ENCODE peak calls at places on chromosomes 3 and 15, in six cellular contexts. R, G, Y, X, O and A are unnamed samples.

GRCh38 chr15:55552926-55553325 is 35.2 kb downstream of the PYGO1 start:
- DNase-seq in X (peak; percentile 10), Y (no peak), R (no peak), O (no peak), G (no peak), A (peak; percentile 83)

GRCh38 chr3:184135149-184135910 is at the start of gene EIF2B5:
- DNase-seq in X (peak; percentile 92), Y (peak; percentile 92), R (no peak), O (peak; percentile 90), G (peak; percentile 90), A (peak; percentile 96)

GRCh38 chr3:183822631-183823030 is 2.7 kb downstream of the MAP6D1 start:
- DNase-seq in R (no peak), G (no peak), X (peak; percentile 38), Y (no peak), O (no peak), A (no peak)

GRCh38 chr15:48358229-48358641 is 27.0 kb downstream of the DUT start:
- DNase-seq in X (no peak), G (no peak), Y (no peak), R (no peak), O (no peak), A (no peak)

GRCh38 chr15:100690032-100690785 is 87.8 kb downstream of the ASB7 start:
- DNase-seq in X (no peak), Y (no peak), R (no peak), G (no peak), O (no peak), A (no peak)

GRCh38 chr15:67035886-67036285 is 29.5 kb upstream of the SMAD3 start:
- DNase-seq in Y (no peak), O (no peak), G (no peak), X (no peak), R (no peak), A (no peak)

GRCh38 chr15:65722191-65722590 is 69.9 kb downstream of the DENND4A start:
- DNase-seq in R (no peak), O (no peak), X (no peak), Y (no peak), G (no peak), A (no peak)

GRCh38 chr3:24332092-24332491 is 162.6 kb downstream of the THRB start:
- DNase-seq in O (no peak), R (no peak), X (no peak), G (no peak), Y (no peak), A (no peak)

GRCh38 chr3:126179825-126180476 is 435 bp downstream of the ALDH1L1 start:
- DNase-seq in Y (peak; percentile 44), G (no peak), R (no peak), O (peak; percentile 69), X (peak; percentile 32), A (peak; percentile 74)

GRCh38 chr15:60905587-60905986 is 323.5 kb downstream of the RORA start:
- DNase-seq in Y (no peak), R (no peak), X (no peak), O (no peak), G (no peak), A (no peak)